ENCODE peak calls at places on chromosomes 6 and 20, in five cellular contexts. F is WTC11, U is tibial artery, M is RWPE1, O is H9. T is an unnamed sample.

GRCh38 chr6:151088599-151088935 is 151.2 kb upstream of the AKAP12 start:
- DNase-seq in U (peak), O (no peak), F (no peak), M (no peak), T (no peak)

GRCh38 chr20:3785240-3786125 is 1.1 kb downstream of the CENPB start:
- DNase-seq in F (peak), O (no peak), U (peak), M (no peak), T (no peak)

GRCh38 chr6:101226677-101227135 is 166.8 kb upstream of the GRIK2 start:
- DNase-seq in U (no peak), O (peak), M (peak), F (peak), T (peak)

GRCh38 chr6:14959324-14959885 is 286.5 kb upstream of the JARID2 start:
- DNase-seq in M (no peak), F (no peak), U (no peak), O (no peak), T (no peak)

GRCh38 chr6:27830212-27830664 is 82.0 kb downstream of the OR2B2 start:
- DNase-seq in U (no peak), O (no peak), F (no peak), M (no peak), T (no peak)

GRCh38 chr6:81865712-81866111 is 113.2 kb upstream of the TENT5A start:
- DNase-seq in F (no peak), O (no peak), U (no peak), M (peak), T (no peak)

GRCh38 chr6:45305546-45305945 is 22.6 kb upstream of the RUNX2 start:
- DNase-seq in M (no peak), F (no peak), O (no peak), U (no peak), T (no peak)

GRCh38 chr6:149964243-149965190 is 774 bp downstream of the ULBP1 start:
- DNase-seq in U (no peak), M (peak), O (peak), F (peak), T (peak)

GRCh38 chr6:36735110-36735971 is 37.7 kb downstream of the RAB44 start:
- DNase-seq in U (peak), O (no peak), F (no peak), M (no peak), T (no peak)

GRCh38 chr20:5205348-5206210 is 78.8 kb downstream of the CDS2 start:
- DNase-seq in O (peak), M (peak), F (peak), U (no peak), T (peak)

GRCh38 chr6:89749918-89750317 is 69.7 kb downstream of the MDN1 start:
- DNase-seq in M (no peak), O (no peak), U (no peak), F (no peak), T (no peak)

GRCh38 chr6:99250476-99250875 is 99.0 kb downstream of the FAXC start:
- DNase-seq in F (no peak), U (no peak), O (no peak), M (no peak), T (no peak)

GRCh38 chr6:97160280-97160679 is 122.7 kb downstream of the MMS22L start:
- DNase-seq in M (no peak), O (no peak), F (no peak), U (no peak), T (no peak)

GRCh38 chr6:159754959-159755914 is 6.6 kb upstream of the ACAT2 start:
- DNase-seq in O (no peak), M (no peak), U (no peak), F (no peak), T (no peak)

GRCh38 chr6:112189494-112189893 is 64.9 kb downstream of the LAMA4 start:
- DNase-seq in O (no peak), M (no peak), F (no peak), U (no peak), T (no peak)

GRCh38 chr6:68976260-68976659 is 341.2 kb downstream of the ADGRB3 start:
- DNase-seq in O (no peak), M (peak), F (peak), U (no peak), T (no peak)

GRCh38 chr6:158042245-158042798 is 60.7 kb downstream of the SYNJ2 start:
- DNase-seq in F (no peak), O (peak), M (peak), U (peak), T (no peak)

GRCh38 chr6:128507337-128508310 is 12.8 kb downstream of the PTPRK start:
- DNase-seq in U (no peak), M (no peak), F (no peak), O (no peak), T (no peak)

DNA sequence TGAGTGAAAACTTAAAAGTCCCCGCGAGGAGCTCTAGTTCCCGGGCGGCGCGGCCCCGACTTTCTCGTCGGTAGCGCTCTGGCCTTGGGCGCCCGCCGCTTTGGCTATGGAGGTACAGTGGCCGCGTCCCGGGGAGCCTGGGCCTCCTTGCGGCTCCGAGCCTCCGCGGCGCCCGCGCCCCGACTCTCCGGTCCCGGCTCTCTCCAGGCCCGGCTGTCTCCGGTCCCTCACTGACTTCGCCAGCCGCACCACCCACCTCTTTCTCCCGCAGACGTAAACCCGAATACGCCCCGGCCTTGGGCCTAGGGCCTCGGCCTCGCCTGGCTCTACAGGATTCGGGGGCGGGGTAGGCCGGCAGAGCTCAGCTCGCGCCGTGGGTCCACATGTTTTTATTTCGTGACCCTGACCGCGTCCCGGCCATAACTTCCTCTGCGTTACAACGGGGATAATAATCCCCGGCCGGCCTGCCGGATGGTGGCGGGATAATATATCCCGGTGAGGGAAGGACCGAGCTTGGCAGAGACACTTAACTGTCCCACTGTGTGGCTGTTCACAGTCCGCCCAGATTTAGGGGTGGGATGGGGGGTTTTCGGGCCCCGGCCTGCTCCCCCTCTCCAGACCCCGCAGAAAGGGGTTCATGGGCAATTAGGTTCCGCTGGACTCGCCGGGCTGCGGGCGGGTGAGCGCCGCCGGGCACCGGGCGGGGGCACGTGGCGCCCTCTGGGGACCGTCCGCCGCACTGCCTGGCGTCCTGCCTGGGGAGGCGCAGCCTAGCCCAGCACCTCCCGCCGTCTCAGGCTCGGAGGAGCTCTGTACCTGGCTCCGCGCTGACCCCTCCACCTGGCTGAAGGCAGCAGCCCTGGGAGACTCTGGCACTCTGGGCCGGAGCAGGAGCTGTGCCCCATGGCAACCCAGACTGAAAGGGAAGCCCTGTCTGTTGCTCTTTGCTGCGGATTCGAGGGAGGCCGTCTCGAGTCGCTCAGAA is 10.1 kb upstream of the TBX18 start:
- DNase-seq in F (peak), U (peak), M (peak), O (peak), T (peak)
- TF ChIP-seq CTCF in F (peak), U (peak), M (peak), O (peak), T (peak)

GRCh38 chr20:17615645-17616479 is 46.0 kb downstream of the DSTN start:
- DNase-seq in F (no peak), O (no peak), U (peak), M (no peak), T (peak)

GRCh38 chr20:17614812-17615644 is 45.2 kb downstream of the DSTN start:
- DNase-seq in O (no peak), F (no peak), U (peak), M (no peak), T (peak)

GRCh38 chr20:17613328-17614175 is 43.7 kb downstream of the DSTN start:
- DNase-seq in M (no peak), F (no peak), U (peak), O (peak), T (peak)

GRCh38 chr20:17612975-17613327 is 43.1 kb downstream of the DSTN start:
- DNase-seq in M (no peak), U (peak), F (no peak), O (no peak), T (no peak)

DNA sequence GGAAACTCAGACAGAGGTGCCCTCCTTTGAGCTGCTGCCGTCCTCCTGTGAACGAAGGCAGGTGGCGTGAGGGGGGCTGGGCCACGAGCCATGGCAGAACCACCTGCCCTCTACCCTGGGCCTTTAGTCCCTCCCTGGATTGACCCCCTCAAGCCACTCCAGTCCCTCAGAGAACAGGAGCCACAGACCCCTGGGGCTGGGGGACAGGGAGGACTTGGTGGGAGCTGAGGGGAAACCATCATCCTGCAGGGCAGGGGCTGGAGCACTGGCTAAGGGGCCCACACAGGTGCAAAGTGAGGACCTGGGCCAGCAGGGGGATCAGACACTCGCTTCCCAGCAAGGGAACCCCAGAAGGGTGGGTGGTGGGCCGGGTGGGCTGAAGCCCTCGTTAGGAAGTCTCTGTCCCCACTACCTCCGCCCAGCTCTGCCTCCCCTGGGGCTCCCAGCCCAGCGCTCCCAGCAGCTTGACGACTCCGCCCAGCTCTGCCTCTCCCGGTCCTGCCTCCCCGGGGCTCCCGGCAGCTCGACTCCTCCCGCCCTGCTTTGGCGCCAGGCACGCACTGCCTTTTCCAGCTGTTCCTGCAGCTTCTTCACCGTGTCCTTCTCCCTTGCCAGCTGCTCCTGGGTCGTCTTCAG is 44.4 kb downstream of the DSTN start:
- DNase-seq in O (peak), F (no peak), U (peak), M (peak), T (peak)
- TF ChIP-seq CTCF in O (no peak), F (no peak), U (no peak), M (no peak), T (no peak)

DNA sequence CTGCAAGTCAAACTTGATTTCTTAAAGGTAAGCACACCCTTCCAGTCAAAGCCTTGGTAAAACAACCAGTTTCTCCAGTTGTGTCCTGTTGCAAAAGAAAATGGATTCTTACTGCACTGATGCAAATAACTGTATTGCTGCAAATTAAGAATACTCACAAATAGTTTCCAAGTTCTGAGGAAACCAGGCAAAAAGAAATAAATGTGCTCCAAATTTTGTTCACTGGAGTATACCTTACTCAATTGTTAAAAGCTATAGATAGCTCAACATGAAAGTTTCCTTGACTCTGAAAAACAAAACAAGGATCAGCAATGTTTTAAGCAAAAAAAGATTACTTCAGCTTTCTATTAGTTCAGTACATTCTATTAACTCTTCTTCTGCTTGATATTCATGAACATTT is 75.2 kb downstream of the SLC16A10 start:
- DNase-seq in M (no peak), U (no peak), F (no peak), O (no peak), T (no peak)
- TF ChIP-seq CTCF in M (no peak), U (no peak), F (no peak), O (no peak), T (no peak)

GRCh38 chr20:13638496-13639477 is at the start of gene TASP1:
- DNase-seq in U (peak), F (peak), M (peak), O (peak), T (peak)
- TF ChIP-seq CTCF in U (no peak), F (no peak), M (no peak), O (no peak), T (no peak)

DNA sequence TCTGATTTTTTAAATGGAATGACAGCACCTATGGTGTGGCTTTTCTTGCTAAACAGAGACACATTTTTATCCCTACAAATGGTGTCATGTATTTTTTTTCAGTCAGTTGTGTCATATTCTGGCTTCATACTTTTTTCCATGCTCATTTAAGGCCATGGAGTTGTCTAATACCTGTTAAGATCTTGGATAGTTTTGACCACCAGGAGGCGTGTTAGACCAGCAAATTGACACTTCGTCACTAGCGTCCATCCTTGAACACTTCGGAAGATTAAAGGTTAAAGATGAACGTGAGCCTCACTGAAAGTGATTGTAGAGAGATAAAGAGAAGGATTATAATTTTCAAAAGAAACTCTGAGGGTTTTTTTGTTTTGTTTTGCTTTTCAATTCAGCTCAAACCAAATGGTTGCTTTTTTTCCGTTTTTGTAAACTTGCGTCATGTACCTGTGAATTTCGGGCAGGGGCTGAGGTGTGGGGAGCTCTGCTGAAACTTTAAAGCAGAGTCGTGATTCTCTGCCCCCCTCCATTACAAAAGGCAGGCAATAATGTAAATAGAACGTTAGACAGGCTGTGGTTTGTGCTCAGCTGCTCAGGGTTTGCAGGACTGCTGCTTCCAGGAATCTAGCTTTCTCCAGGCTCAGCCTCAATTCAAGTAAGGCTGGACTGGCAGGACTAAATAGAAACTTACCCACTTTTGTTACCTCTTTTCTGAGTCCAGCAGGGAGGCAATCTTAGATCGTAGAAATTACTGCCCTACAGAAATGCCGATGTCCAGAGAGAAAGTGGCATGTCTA is 245.1 kb downstream of the FOXA2 start:
- DNase-seq in M (peak), O (no peak), F (peak), U (no peak), T (no peak)
- TF ChIP-seq CTCF in M (peak), O (peak), F (peak), U (peak), T (peak)

GRCh38 chr6:1281746-1282145 is 30.2 kb upstream of the FOXQ1 start:
- DNase-seq in F (no peak), M (no peak), U (no peak), O (no peak), T (no peak)

GRCh38 chr6:1283486-1283885 is 28.4 kb upstream of the FOXQ1 start:
- DNase-seq in M (no peak), F (no peak), U (no peak), O (no peak), T (no peak)

GRCh38 chr6:1280666-1281300 is 31.1 kb upstream of the FOXQ1 start:
- DNase-seq in U (no peak), M (no peak), F (no peak), O (no peak), T (no peak)

GRCh38 chr6:1286972-1287600 is 24.8 kb upstream of the FOXQ1 start:
- DNase-seq in F (no peak), M (peak), O (no peak), U (no peak), T (no peak)

GRCh38 chr6:1285589-1286340 is 26.1 kb upstream of the FOXQ1 start:
- DNase-seq in F (no peak), O (no peak), U (no peak), M (no peak), T (no peak)
- TF ChIP-seq CTCF in F (no peak), O (no peak), U (no peak), M (no peak), T (no peak)

GRCh38 chr20:59405226-59405815 is 104.9 kb downstream of the EDN3 start:
- DNase-seq in M (no peak), U (no peak), F (no peak), O (no peak), T (no peak)
- TF ChIP-seq CTCF in M (no peak), U (no peak), F (no peak), O (no peak), T (no peak)

GRCh38 chr20:703426-703825 is 27.8 kb upstream of the SCRT2 start:
- DNase-seq in O (no peak), F (no peak), U (peak), M (no peak), T (no peak)

GRCh38 chr20:699811-700338 is 24.3 kb upstream of the SCRT2 start:
- DNase-seq in F (peak), O (peak), U (peak), M (no peak), T (peak)

GRCh38 chr20:701401-702129 is 26.0 kb upstream of the SCRT2 start:
- DNase-seq in U (no peak), F (no peak), M (no peak), O (no peak), T (no peak)

GRCh38 chr20:706366-706885 is 30.8 kb upstream of the SCRT2 start:
- DNase-seq in O (no peak), U (peak), F (no peak), M (no peak), T (no peak)

DNA sequence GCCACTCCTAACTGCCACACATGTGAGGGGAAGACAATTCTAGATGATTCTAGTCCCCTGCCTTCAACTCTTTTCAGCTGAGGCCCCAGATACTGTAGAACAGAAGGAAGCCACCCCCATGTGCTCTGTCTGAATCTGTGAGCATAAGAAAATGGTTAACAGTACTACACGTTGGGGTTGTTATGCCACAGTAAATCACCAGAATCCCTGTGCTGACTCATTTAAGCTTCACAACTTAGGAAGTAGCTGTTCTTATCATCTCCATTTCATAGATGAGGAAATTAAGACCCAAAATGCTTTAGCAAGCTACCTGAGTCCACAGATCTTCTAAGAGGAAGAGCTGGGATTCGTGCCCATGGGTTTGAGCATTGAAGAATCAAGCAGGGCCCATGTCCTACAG is 27.4 kb upstream of the SCRT2 start:
- DNase-seq in M (no peak), O (no peak), U (no peak), F (no peak), T (no peak)
- TF ChIP-seq CTCF in M (no peak), O (no peak), U (no peak), F (no peak), T (no peak)